ENCODE peak calls at places on chromosomes 6 and 20, in eight cellular contexts. F is endothelial cell of umbilical vein, Y is A549, D is HCT116, J is uterus, Z is tibial nerve, Q is IMR-90, K is right lobe of liver. S is an unnamed sample.

GRCh38 chr6:133964052-133964451 is 11.0 kb downstream of the TBPL1 start:
- DNase-seq in Q (peak; percentile 97), D (no peak), Y (no peak), J (no peak), Z (no peak), F (peak; percentile 21), K (no peak), S (no peak)

GRCh38 chr6:1987640-1988039 is 257.8 kb downstream of the GMDS start:
- DNase-seq in Z (no peak), Q (peak; percentile 91), K (no peak), J (no peak), D (no peak), Y (no peak), F (peak; percentile 56), S (no peak)

GRCh38 chr6:3624268-3625136 is 127.0 kb downstream of the PXDC1 start:
- DNase-seq in K (no peak), Y (no peak), J (no peak), Q (no peak), F (no peak), Z (no peak), D (no peak), S (no peak)

GRCh38 chr20:47680804-47681529 is 104.3 kb downstream of the SULF2 start:
- DNase-seq in D (no peak), F (no peak), Q (peak; percentile 13), Y (no peak), K (no peak), J (no peak), Z (no peak), S (no peak)

GRCh38 chr6:112173401-112173800 is 81.0 kb downstream of the LAMA4 start:
- DNase-seq in D (no peak), K (no peak), Z (no peak), J (no peak), F (no peak), Q (peak; percentile 43), Y (no peak), S (no peak)

GRCh38 chr20:35312348-35312747 is 20.1 kb upstream of the FAM83C start:
- DNase-seq in Z (no peak), Q (peak; percentile 96), D (peak; percentile 62), K (no peak), F (peak; percentile 64), Y (peak; percentile 82), J (no peak), S (no peak)

GRCh38 chr20:18738055-18738454 is 75.5 kb upstream of the SCP2D1 start:
- DNase-seq in Y (peak; percentile 11), D (no peak), Z (no peak), F (no peak), K (no peak), J (no peak), Q (no peak), S (no peak)

GRCh38 chr20:52923123-52923543 is 49.0 kb upstream of the TSHZ2 start:
- DNase-seq in K (no peak), Y (no peak), J (peak; percentile 17), D (no peak), Z (no peak), Q (peak; percentile 45), F (no peak), S (no peak)

GRCh38 chr6:90101403-90101802 is 195.2 kb downstream of the BACH2 start:
- DNase-seq in Q (no peak), D (no peak), F (no peak), K (no peak), Y (no peak), J (no peak), Z (no peak), S (no peak)

GRCh38 chr6:156795825-156796224 is 18.6 kb downstream of the ARID1B start:
- DNase-seq in Q (peak; percentile 15), F (no peak), K (no peak), Z (no peak), J (no peak), Y (no peak), D (no peak), S (no peak)

GRCh38 chr6:28982476-28983266 is 22.4 kb downstream of the ZNF311 start:
- DNase-seq in Z (no peak), Y (peak; percentile 81), D (no peak), Q (peak; percentile 67), F (no peak), K (no peak), J (peak; percentile 43), S (peak; percentile 30)
- H3K27ac ChIP-seq in Z (peak overlapping the region; percentile 67), Y (peak overlapping the region; percentile 83), D (peak overlapping the region; percentile 18), Q (no peak overlapping the region), F (peak overlapping the region; percentile 42), K (peak overlapping the region; percentile 48), J (peak overlapping the region; percentile 82), S (peak overlapping the region; percentile 71)

GRCh38 chr6:35049885-35050284 is 91.3 kb downstream of the TCP11 start:
- DNase-seq in K (no peak), F (no peak), Y (no peak), Q (peak; percentile 93), J (no peak), D (no peak), Z (peak; percentile 54), S (no peak)

GRCh38 chr6:35051997-35052583 is 89.0 kb downstream of the TCP11 start:
- DNase-seq in F (no peak), D (no peak), Y (no peak), J (no peak), Z (no peak), K (no peak), Q (no peak), S (no peak)

GRCh38 chr6:35050988-35051330 is 90.2 kb downstream of the TCP11 start:
- DNase-seq in Y (no peak), J (no peak), D (no peak), K (no peak), F (no peak), Q (no peak), Z (no peak), S (no peak)

GRCh38 chr6:35050291-35050987 is 90.7 kb downstream of the TCP11 start:
- DNase-seq in K (no peak), J (no peak), Q (no peak), D (no peak), Y (no peak), Z (no peak), F (no peak), S (no peak)

DNA sequence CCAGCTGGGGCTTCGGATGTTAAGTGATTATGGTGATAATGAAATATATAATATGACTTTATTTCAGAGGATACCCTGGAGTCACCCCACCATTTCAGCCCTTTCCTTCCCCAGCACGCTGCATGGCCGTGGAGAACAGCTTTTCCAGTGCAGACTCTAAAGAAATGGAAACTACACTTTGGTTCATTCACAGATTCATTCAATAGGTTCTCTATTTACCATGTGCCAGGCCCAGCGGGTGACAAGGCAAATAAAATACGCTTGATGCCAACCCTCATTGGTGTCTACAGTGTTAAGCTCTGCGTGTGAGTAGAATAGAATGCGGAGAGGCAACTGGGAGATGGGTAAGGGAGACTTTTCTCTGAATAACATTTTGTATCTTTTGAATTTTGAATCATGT is 89.7 kb downstream of the TCP11 start:
- DNase-seq in K (no peak), F (no peak), J (no peak), Q (no peak), Z (no peak), D (no peak), Y (no peak), S (no peak)
- H3K4me1 ChIP-seq in K (peaks cover 4% of the 10 kb centered on the region), F (peaks cover 24% of the 10 kb centered on the region), J (peaks cover 15% of the 10 kb centered on the region), Q (peaks cover 39% of the 10 kb centered on the region), Z (peaks cover 89% of the 10 kb centered on the region), D (no peaks in the 10 kb centered on the region), Y (no peaks in the 10 kb centered on the region), S (no peaks in the 10 kb centered on the region)

GRCh38 chr6:143449082-143449481 is 1.4 kb downstream of the ADAT2 start:
- DNase-seq in Q (no peak), F (no peak), D (no peak), J (no peak), K (no peak), Z (no peak), Y (no peak), S (no peak)

GRCh38 chr6:143449731-143450452 is 603 bp downstream of the ADAT2 start:
- DNase-seq in D (no peak), F (peak; percentile 71), Z (no peak), J (no peak), Q (peak; percentile 23), Y (peak; percentile 14), K (peak; percentile 25), S (peak; percentile 17)

GRCh38 chr6:143451531-143451930 is 926 bp downstream of the PEX3 start:
- DNase-seq in Z (no peak), D (no peak), Q (no peak), K (no peak), J (no peak), Y (no peak), F (no peak), S (no peak)

GRCh38 chr6:143450453-143451362 is at the start of the genes ADAT2 and PEX3:
- DNase-seq in Z (peak; percentile 69), J (peak; percentile 85), K (peak; percentile 94), D (peak; percentile 90), F (peak; percentile 94), Y (peak; percentile 92), Q (peak; percentile 92), S (peak; percentile 88)
- TF ChIP-seq POLR2A in Z (peak; percentile 34), J (peak; percentile 43), K (peak; percentile 72), D (peak; percentile 52), F (peak; percentile 87), Y (peak; percentile 48), Q (peak; percentile 65), S (peak; percentile 62)

GRCh38 chr20:3652217-3652616 is 11.0 kb downstream of the GFRA4 start:
- DNase-seq in D (no peak), J (no peak), Q (no peak), Z (no peak), Y (no peak), F (no peak), K (no peak), S (no peak)

GRCh38 chr20:3653921-3654320 is 9.3 kb downstream of the GFRA4 start:
- DNase-seq in F (no peak), Q (no peak), Z (no peak), J (no peak), D (no peak), Y (no peak), K (no peak), S (no peak)

GRCh38 chr20:3651204-3651970 is 11.8 kb downstream of the GFRA4 start:
- DNase-seq in D (no peak), K (no peak), F (no peak), Y (no peak), Q (no peak), J (no peak), Z (no peak), S (no peak)

GRCh38 chr20:3654326-3655031 is 8.7 kb downstream of the GFRA4 start:
- DNase-seq in K (no peak), D (no peak), F (no peak), Z (no peak), J (no peak), Q (no peak), Y (no peak), S (no peak)

DNA sequence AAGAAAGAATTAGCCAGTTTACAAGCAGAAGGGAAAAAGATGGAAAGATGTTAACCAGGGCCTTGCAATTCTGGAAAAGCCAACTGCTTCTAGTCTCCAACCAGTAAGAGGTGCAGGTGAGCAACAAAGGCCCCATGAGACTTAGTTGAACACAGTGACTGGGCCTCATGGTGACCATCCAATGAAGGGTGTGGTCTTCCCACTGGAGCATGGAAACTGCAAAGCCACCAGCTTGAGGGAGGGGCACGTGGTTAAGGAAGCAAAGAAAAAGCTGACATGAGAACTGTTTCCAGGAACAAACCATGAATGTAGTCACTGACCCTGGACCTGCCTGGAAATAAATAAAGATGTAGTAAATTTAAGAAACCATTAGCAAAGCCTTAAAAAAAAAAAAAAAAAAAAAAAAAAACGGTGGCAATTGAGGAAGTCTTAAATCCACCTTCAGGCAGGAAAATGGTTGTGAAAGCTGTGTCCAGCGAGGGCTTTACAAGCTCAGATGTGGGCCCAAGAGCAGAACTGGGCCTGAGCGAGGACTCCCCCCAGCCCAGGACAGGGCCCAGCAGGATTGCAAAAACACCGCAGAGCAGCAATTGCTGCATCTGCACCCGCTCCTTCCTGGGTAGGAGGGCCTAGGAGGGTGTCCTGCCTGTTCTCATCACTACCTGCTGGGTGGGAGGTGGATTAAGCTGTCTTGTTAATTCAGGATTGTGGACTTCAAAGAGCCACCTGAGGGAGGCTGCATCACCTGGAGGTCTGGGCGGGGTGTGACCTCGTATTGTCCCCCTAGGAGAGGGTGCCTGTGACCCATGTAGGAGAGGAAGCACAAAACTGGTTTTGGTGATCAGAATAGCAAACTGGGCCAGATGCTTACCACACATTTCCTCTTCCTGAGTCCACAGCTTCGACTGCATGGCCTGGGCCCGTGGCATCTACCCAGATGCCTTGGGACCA is 10.3 kb downstream of the GFRA4 start:
- DNase-seq in J (no peak), Q (no peak), Y (no peak), D (no peak), F (no peak), K (no peak), Z (no peak), S (no peak)
- H3K27ac ChIP-seq in J (no peak overlapping the region), Q (no peak overlapping the region), Y (no peak overlapping the region), D (no peak overlapping the region), F (no peak overlapping the region), K (no peak overlapping the region), Z (no peak overlapping the region), S (no peak overlapping the region)